ENCODE peak calls at places on chromosome X, in six cellular contexts. One of them, this sample, is unnamed.

GRCh38 chrX:132940727-132941162 is 17.7 kb downstream of the HS6ST2 start:
- DNase-seq in pancreas: no peak
- DNase-seq in foreskin keratinocyte: no peak
- DNase-seq in breast epithelium: no peak
- DNase-seq in foreskin fibroblast: no peak
- DNase-seq in AG09309: no peak
- DNase-seq in this sample: peak

GRCh38 chrX:115561605-115562491 is 874 bp downstream of the PLS3 start:
- DNase-seq in pancreas: peak
- DNase-seq in foreskin keratinocyte: no peak
- DNase-seq in breast epithelium: peak
- DNase-seq in foreskin fibroblast: peak
- DNase-seq in AG09309: no peak
- DNase-seq in this sample: peak

GRCh38 chrX:120749141-120749846 is 119.4 kb upstream of the C1GALT1C1 start:
- DNase-seq in pancreas: no peak
- DNase-seq in foreskin keratinocyte: no peak
- DNase-seq in breast epithelium: no peak
- DNase-seq in foreskin fibroblast: no peak
- DNase-seq in AG09309: no peak
- DNase-seq in this sample: no peak

GRCh38 chrX:12390301-12390700 is 252.0 kb downstream of the FRMPD4 start:
- DNase-seq in pancreas: no peak
- DNase-seq in foreskin keratinocyte: no peak
- DNase-seq in breast epithelium: no peak
- DNase-seq in foreskin fibroblast: peak
- DNase-seq in AG09309: peak
- DNase-seq in this sample: no peak

GRCh38 chrX:110119480-110119879 is 116.6 kb downstream of the TMEM164 start:
- DNase-seq in pancreas: no peak
- DNase-seq in foreskin keratinocyte: no peak
- DNase-seq in breast epithelium: no peak
- DNase-seq in foreskin fibroblast: no peak
- DNase-seq in AG09309: no peak
- DNase-seq in this sample: no peak

GRCh38 chrX:153938226-153938786 is 3.5 kb upstream of the NAA10 start:
- DNase-seq in pancreas: no peak
- DNase-seq in foreskin keratinocyte: no peak
- DNase-seq in breast epithelium: no peak
- DNase-seq in foreskin fibroblast: no peak
- DNase-seq in AG09309: no peak
- DNase-seq in this sample: no peak

GRCh38 chrX:115649461-115650063 is 88.6 kb downstream of the PLS3 start:
- DNase-seq in pancreas: no peak
- DNase-seq in foreskin keratinocyte: no peak
- DNase-seq in breast epithelium: no peak
- DNase-seq in foreskin fibroblast: no peak
- DNase-seq in AG09309: no peak
- DNase-seq in this sample: peak

GRCh38 chrX:153633607-153634180 is 13.3 kb upstream of the DUSP9 start:
- DNase-seq in pancreas: no peak
- DNase-seq in foreskin keratinocyte: no peak
- DNase-seq in breast epithelium: no peak
- DNase-seq in foreskin fibroblast: no peak
- DNase-seq in AG09309: no peak
- DNase-seq in this sample: no peak

GRCh38 chrX:85573801-85574200 is 194.3 kb upstream of the POF1B start:
- DNase-seq in pancreas: no peak
- DNase-seq in foreskin keratinocyte: no peak
- DNase-seq in breast epithelium: no peak
- DNase-seq in foreskin fibroblast: no peak
- DNase-seq in AG09309: no peak
- DNase-seq in this sample: no peak

GRCh38 chrX:137052641-137053235 is 18.9 kb upstream of the GPR101 start:
- DNase-seq in pancreas: no peak
- DNase-seq in foreskin keratinocyte: no peak
- DNase-seq in breast epithelium: no peak
- DNase-seq in foreskin fibroblast: no peak
- DNase-seq in AG09309: no peak
- DNase-seq in this sample: no peak

GRCh38 chrX:74250574-74250973 is 53.4 kb upstream of the ZCCHC13 start:
- DNase-seq in pancreas: no peak
- DNase-seq in foreskin keratinocyte: no peak
- DNase-seq in breast epithelium: no peak
- DNase-seq in foreskin fibroblast: no peak
- DNase-seq in AG09309: no peak
- DNase-seq in this sample: no peak

GRCh38 chrX:150405006-150405405 is 41.9 kb downstream of the MAMLD1 start:
- DNase-seq in pancreas: no peak
- DNase-seq in foreskin keratinocyte: no peak
- DNase-seq in breast epithelium: no peak
- DNase-seq in foreskin fibroblast: no peak
- DNase-seq in AG09309: no peak
- DNase-seq in this sample: no peak

GRCh38 chrX:150408007-150408406 is 44.9 kb downstream of the MAMLD1 start:
- DNase-seq in pancreas: no peak
- DNase-seq in foreskin keratinocyte: no peak
- DNase-seq in breast epithelium: no peak
- DNase-seq in foreskin fibroblast: no peak
- DNase-seq in AG09309: no peak
- DNase-seq in this sample: no peak

GRCh38 chrX:150408561-150408960 is 45.4 kb downstream of the MAMLD1 start:
- DNase-seq in pancreas: no peak
- DNase-seq in foreskin keratinocyte: no peak
- DNase-seq in breast epithelium: no peak
- DNase-seq in foreskin fibroblast: no peak
- DNase-seq in AG09309: no peak
- DNase-seq in this sample: no peak

GRCh38 chrX:150406559-150406958 is 43.4 kb downstream of the MAMLD1 start:
- DNase-seq in pancreas: no peak
- DNase-seq in foreskin keratinocyte: no peak
- DNase-seq in breast epithelium: no peak
- DNase-seq in foreskin fibroblast: no peak
- DNase-seq in AG09309: no peak
- DNase-seq in this sample: no peak

GRCh38 chrX:150405576-150405975 is 42.5 kb downstream of the MAMLD1 start:
- DNase-seq in pancreas: no peak
- DNase-seq in foreskin keratinocyte: no peak
- DNase-seq in breast epithelium: no peak
- DNase-seq in foreskin fibroblast: no peak
- DNase-seq in AG09309: no peak
- DNase-seq in this sample: no peak
- TF ChIP-seq CTCF in pancreas: no peak
- TF ChIP-seq CTCF in foreskin keratinocyte: peak
- TF ChIP-seq CTCF in breast epithelium: no peak
- TF ChIP-seq CTCF in foreskin fibroblast: peak
- TF ChIP-seq CTCF in AG09309: no peak
- TF ChIP-seq CTCF in this sample: no peak

GRCh38 chrX:129695535-129695934 is 40.8 kb upstream of the APLN start:
- DNase-seq in pancreas: no peak
- DNase-seq in foreskin keratinocyte: no peak
- DNase-seq in breast epithelium: no peak
- DNase-seq in foreskin fibroblast: no peak
- DNase-seq in AG09309: no peak
- DNase-seq in this sample: no peak

GRCh38 chrX:129695937-129696336 is 41.2 kb upstream of the APLN start:
- DNase-seq in pancreas: no peak
- DNase-seq in foreskin keratinocyte: no peak
- DNase-seq in breast epithelium: no peak
- DNase-seq in foreskin fibroblast: no peak
- DNase-seq in AG09309: no peak
- DNase-seq in this sample: no peak

GRCh38 chrX:129696463-129697155 is 41.9 kb upstream of the APLN start:
- DNase-seq in pancreas: no peak
- DNase-seq in foreskin keratinocyte: no peak
- DNase-seq in breast epithelium: no peak
- DNase-seq in foreskin fibroblast: no peak
- DNase-seq in AG09309: no peak
- DNase-seq in this sample: no peak

GRCh38 chrX:129698150-129698549 is 40.6 kb upstream of the XPNPEP2 start:
- DNase-seq in pancreas: no peak
- DNase-seq in foreskin keratinocyte: no peak
- DNase-seq in breast epithelium: no peak
- DNase-seq in foreskin fibroblast: no peak
- DNase-seq in AG09309: no peak
- DNase-seq in this sample: peak

GRCh38 chrX:129697204-129697829 is 41.5 kb upstream of the XPNPEP2 start:
- DNase-seq in pancreas: no peak
- DNase-seq in foreskin keratinocyte: no peak
- DNase-seq in breast epithelium: no peak
- DNase-seq in foreskin fibroblast: no peak
- DNase-seq in AG09309: no peak
- DNase-seq in this sample: no peak
- TF ChIP-seq CTCF in pancreas: no peak
- TF ChIP-seq CTCF in foreskin keratinocyte: no peak
- TF ChIP-seq CTCF in breast epithelium: no peak
- TF ChIP-seq CTCF in foreskin fibroblast: no peak
- TF ChIP-seq CTCF in AG09309: no peak
- TF ChIP-seq CTCF in this sample: no peak

DNA sequence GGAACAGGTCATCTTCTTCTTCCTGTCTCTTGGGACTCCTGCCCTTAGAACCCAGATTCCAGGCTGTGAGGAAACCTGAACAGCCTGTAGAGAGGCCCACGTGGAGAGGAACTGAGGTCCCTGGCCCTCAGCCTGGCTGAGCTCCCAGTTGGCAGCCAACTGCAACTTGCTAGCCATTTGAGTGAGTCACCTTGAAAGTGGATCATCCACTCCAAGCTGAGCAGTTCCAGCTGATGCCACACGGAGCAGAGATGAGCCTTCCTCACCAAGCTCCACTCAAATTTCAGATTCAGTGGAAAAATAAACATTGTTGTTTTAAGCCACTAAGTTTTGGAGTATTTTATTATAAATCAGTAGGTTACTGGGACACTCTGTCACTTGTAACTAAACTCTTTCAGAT is 392.5 kb downstream of the BCOR start:
- DNase-seq in pancreas: peak
- DNase-seq in foreskin keratinocyte: no peak
- DNase-seq in breast epithelium: peak
- DNase-seq in foreskin fibroblast: peak
- DNase-seq in AG09309: peak
- DNase-seq in this sample: peak
- TF ChIP-seq CTCF in pancreas: peak
- TF ChIP-seq CTCF in foreskin keratinocyte: peak
- TF ChIP-seq CTCF in breast epithelium: peak
- TF ChIP-seq CTCF in foreskin fibroblast: peak
- TF ChIP-seq CTCF in AG09309: peak
- TF ChIP-seq CTCF in this sample: peak

GRCh38 chrX:72297953-72298730 is 7.6 kb downstream of the CITED1 start:
- DNase-seq in pancreas: no peak
- DNase-seq in foreskin keratinocyte: no peak
- DNase-seq in breast epithelium: no peak
- DNase-seq in foreskin fibroblast: no peak
- DNase-seq in AG09309: no peak
- DNase-seq in this sample: no peak

GRCh38 chrX:72295745-72296144 is 10.0 kb downstream of the CITED1 start:
- DNase-seq in pancreas: no peak
- DNase-seq in foreskin keratinocyte: no peak
- DNase-seq in breast epithelium: no peak
- DNase-seq in foreskin fibroblast: no peak
- DNase-seq in AG09309: no peak
- DNase-seq in this sample: no peak

GRCh38 chrX:72296991-72297390 is 8.7 kb downstream of the CITED1 start:
- DNase-seq in pancreas: no peak
- DNase-seq in foreskin keratinocyte: no peak
- DNase-seq in breast epithelium: no peak
- DNase-seq in foreskin fibroblast: no peak
- DNase-seq in AG09309: no peak
- DNase-seq in this sample: no peak

GRCh38 chrX:72299891-72300630 is 5.7 kb downstream of the CITED1 start:
- DNase-seq in pancreas: no peak
- DNase-seq in foreskin keratinocyte: no peak
- DNase-seq in breast epithelium: no peak
- DNase-seq in foreskin fibroblast: no peak
- DNase-seq in AG09309: no peak
- DNase-seq in this sample: no peak

DNA sequence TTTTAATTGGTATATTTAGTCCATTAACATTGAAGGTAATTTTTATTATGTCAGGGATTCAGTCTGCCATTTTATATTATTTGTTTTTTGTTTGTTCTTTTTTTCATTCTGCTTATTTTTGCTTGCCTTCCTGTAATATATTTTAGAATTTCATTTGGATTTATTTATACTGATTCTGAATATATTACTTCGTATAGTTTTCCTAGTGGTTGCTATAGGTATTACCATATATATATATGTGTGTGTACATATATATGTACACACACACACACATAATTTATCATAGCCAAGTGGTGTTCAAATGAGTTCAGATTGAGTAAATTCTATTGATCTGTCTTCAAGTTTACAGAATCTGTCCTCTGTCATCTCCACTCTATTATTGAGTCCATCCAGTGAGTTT is 11.2 kb downstream of the CITED1 start:
- DNase-seq in pancreas: no peak
- DNase-seq in foreskin keratinocyte: no peak
- DNase-seq in breast epithelium: no peak
- DNase-seq in foreskin fibroblast: no peak
- DNase-seq in AG09309: no peak
- DNase-seq in this sample: no peak
- TF ChIP-seq CTCF in pancreas: no peak
- TF ChIP-seq CTCF in foreskin keratinocyte: peak
- TF ChIP-seq CTCF in breast epithelium: no peak
- TF ChIP-seq CTCF in foreskin fibroblast: no peak
- TF ChIP-seq CTCF in AG09309: no peak
- TF ChIP-seq CTCF in this sample: no peak

GRCh38 chrX:97401586-97402101 is 517.9 kb downstream of the RPA4 start:
- DNase-seq in pancreas: no peak
- DNase-seq in foreskin keratinocyte: no peak
- DNase-seq in breast epithelium: no peak
- DNase-seq in foreskin fibroblast: no peak
- DNase-seq in AG09309: no peak
- DNase-seq in this sample: no peak

GRCh38 chrX:97402903-97403302 is 519.2 kb downstream of the RPA4 start:
- DNase-seq in pancreas: no peak
- DNase-seq in foreskin keratinocyte: no peak
- DNase-seq in breast epithelium: no peak
- DNase-seq in foreskin fibroblast: no peak
- DNase-seq in AG09309: no peak
- DNase-seq in this sample: no peak

GRCh38 chrX:97400492-97400891 is 516.8 kb downstream of the RPA4 start:
- DNase-seq in pancreas: no peak
- DNase-seq in foreskin keratinocyte: no peak
- DNase-seq in breast epithelium: no peak
- DNase-seq in foreskin fibroblast: no peak
- DNase-seq in AG09309: no peak
- DNase-seq in this sample: no peak

GRCh38 chrX:97402333-97402732 is 518.6 kb downstream of the RPA4 start:
- DNase-seq in pancreas: no peak
- DNase-seq in foreskin keratinocyte: no peak
- DNase-seq in breast epithelium: no peak
- DNase-seq in foreskin fibroblast: no peak
- DNase-seq in AG09309: no peak
- DNase-seq in this sample: no peak

GRCh38 chrX:97401154-97401553 is 517.4 kb downstream of the RPA4 start:
- DNase-seq in pancreas: no peak
- DNase-seq in foreskin keratinocyte: no peak
- DNase-seq in breast epithelium: no peak
- DNase-seq in foreskin fibroblast: peak
- DNase-seq in AG09309: no peak
- DNase-seq in this sample: no peak
- TF ChIP-seq CTCF in pancreas: no peak
- TF ChIP-seq CTCF in foreskin keratinocyte: no peak
- TF ChIP-seq CTCF in breast epithelium: no peak
- TF ChIP-seq CTCF in foreskin fibroblast: no peak
- TF ChIP-seq CTCF in AG09309: no peak
- TF ChIP-seq CTCF in this sample: no peak

This sample was measured in RWPE1.